ENCODE peak calls at places on chromosomes 13 and 19, in four cellular contexts. M is AG10803, E is pancreas, F is PC-3. X is an unnamed sample.

GRCh38 chr13:30639671-30640070 is 22.0 kb downstream of the USPL1 start:
- DNase-seq in M (peak; percentile 17), E (no peak), F (no peak), X (no peak)

GRCh38 chr19:40556953-40557530 is 19.6 kb upstream of the SHKBP1 start:
- DNase-seq in M (no peak), E (no peak), F (no peak), X (no peak)

GRCh38 chr19:4972509-4973230 is 3.8 kb downstream of the KDM4B start:
- DNase-seq in M (peak; percentile 69), E (no peak), F (peak; percentile 91), X (peak; percentile 74)

GRCh38 chr19:29535432-29535831 is 9.6 kb downstream of the VSTM2B start:
- DNase-seq in F (no peak), M (no peak), E (peak; percentile 32), X (no peak)

GRCh38 chr13:50707533-50708096 is 135.9 kb downstream of the DLEU7 start:
- DNase-seq in M (no peak), F (no peak), E (no peak), X (no peak)

GRCh38 chr19:55702131-55702627 is 27.2 kb downstream of the EPN1 start:
- DNase-seq in M (no peak), E (no peak), F (no peak), X (no peak)

GRCh38 chr19:14300281-14300680 is 81.0 kb upstream of the ADGRE5 start:
- DNase-seq in M (no peak), E (no peak), F (no peak), X (peak; percentile 13)

GRCh38 chr13:111267205-111267604 is 53.2 kb upstream of the TEX29 start:
- DNase-seq in M (no peak), E (no peak), F (no peak), X (no peak)

GRCh38 chr13:96925869-96926628 is 68.2 kb downstream of the OXGR1 start:
- DNase-seq in F (peak; percentile 37), E (no peak), M (no peak), X (no peak)

GRCh38 chr13:26585136-26585535 is 27.7 kb downstream of the WASF3 start:
- DNase-seq in E (no peak), M (peak; percentile 41), F (no peak), X (no peak)

DNA sequence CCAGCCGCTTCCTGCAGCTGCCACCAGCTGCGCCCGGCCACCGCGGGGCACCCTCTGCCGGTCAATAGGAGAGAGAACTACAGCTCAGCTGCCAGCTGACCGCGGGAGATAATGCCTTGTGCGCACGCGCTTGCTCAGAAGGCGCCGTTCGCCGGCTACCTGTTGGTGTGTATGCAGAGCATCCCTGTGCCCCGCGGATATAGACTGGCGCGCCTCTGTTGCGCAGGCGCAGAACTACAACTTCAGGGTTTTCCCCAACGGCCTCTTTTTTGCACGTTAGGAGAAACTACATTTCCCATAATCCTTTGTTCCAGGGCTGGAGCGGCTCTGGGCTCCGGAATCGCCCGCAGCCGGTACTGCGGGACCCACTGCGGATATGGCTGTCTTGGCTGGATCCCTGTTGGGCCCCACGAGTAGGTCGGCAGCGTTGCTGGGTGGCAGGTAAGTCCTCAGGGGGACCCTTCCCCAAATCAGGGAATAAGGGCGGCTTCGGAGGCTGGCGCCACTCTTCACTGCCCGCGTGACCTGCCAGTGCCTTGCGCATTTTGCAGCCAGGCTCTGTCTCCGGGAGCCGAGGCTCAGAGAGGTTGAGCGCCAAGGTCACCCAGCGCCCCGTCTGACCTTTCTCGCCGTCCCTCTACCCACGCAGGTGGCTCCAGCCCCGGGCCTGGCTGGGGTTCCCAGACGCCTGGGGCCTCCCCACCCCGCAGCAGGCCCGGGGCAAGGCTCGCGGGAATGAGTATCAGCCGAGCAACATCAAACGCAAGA is at the start of gene MRPL34:
- DNase-seq in F (peak; percentile 99), M (peak; percentile 99), E (peak; percentile 100), X (peak; percentile 100)
- TF ChIP-seq CTCF in F (peak; percentile 85), M (peak; percentile 67), E (peak; percentile 85), X (peak; percentile 62)

DNA sequence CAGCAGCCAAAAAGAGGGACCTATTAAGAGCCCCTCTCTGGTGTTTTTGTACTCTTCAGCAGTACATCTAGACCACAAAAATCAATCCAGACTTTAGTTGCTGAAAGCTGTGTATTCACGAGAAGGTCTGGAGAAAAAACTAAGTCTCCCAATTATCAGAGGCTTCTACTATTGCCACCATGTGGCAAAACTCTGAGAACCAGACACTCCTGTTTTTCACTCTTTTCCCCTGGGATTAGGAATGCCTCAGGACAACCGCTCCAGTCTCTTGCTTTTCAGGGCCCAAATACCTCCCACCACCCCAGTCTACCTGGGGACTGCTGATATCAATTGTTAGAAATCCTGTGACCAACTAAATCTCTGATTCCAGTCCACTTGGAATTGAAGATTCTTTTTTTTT is 30.1 kb upstream of the OBI1 start:
- DNase-seq in M (no peak), F (peak; percentile 12), E (no peak), X (no peak)
- TF ChIP-seq CTCF in M (no peak), F (peak; percentile 15), E (no peak), X (no peak)

DNA sequence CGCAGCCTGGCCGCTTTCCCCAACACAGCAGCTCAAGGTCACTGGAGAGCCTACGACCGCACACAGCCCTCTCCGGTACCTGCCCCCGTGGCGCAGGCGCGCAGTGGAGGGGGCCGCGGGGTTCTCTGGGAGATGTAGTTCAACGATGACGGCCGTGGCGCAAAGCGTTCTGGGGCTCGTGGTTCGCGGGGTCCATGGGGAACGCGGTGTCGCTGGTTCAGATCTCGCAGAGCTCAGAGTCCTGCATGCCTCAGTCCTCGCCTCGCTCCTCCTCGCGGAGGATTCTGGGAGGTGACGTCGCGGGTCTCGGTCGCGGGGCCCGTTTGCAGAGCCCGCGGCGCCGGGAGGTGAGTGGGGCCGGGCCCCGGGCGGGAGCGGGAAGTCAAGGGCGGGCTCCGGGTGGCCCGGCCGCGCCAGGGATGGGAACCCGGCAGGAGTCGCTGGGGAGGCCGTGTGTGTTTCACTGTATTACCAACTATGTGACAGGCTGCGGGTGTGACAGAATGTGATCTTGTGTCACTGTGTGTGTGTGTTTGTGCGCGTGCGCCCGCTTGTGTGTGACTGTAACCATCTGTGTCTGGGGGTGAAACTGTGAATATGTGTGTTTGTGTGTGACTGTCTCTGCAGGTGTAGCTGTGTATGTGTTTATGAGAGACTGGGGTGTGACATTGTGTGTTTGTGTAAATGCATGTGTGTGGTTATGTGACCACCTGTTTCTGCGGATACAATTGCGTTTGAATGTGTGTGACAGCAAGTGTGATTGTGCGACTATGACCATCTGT is at the start of gene ZNF527:
- DNase-seq in M (peak; percentile 95), F (peak; percentile 85), E (peak; percentile 99), X (peak; percentile 95)
- TF ChIP-seq CTCF in M (peak; percentile 14), F (no peak), E (no peak), X (no peak)

DNA sequence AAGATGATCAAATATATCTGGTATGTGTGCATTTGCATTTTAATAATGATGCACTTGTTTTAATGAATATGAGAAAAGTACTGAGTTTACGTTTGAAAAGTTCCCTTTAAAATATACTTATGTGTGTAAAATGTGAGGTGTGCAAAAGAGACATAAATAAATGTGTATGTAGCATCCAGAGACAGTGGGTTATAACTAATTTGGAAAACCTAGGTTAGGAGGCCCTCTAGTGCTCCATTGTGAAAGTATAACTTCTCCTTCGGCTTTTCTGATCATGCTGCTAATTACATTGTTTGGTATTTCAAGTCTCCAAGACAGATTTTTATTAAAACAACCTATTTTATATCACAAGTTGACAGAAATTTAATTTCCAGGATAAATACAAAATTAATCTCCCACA is 30.1 kb downstream of the SCEL start:
- DNase-seq in E (no peak), F (peak; percentile 66), M (peak; percentile 27), X (peak; percentile 62)
- TF ChIP-seq CTCF in E (no peak), F (peak; percentile 73), M (peak; percentile 62), X (peak; percentile 69)

GRCh38 chr13:21670006-21670882 is 629 bp upstream of the FGF9 start:
- DNase-seq in E (peak; percentile 80), F (no peak), M (peak; percentile 38), X (peak; percentile 51)
- TF ChIP-seq CTCF in E (no peak), F (no peak), M (no peak), X (no peak)

DNA sequence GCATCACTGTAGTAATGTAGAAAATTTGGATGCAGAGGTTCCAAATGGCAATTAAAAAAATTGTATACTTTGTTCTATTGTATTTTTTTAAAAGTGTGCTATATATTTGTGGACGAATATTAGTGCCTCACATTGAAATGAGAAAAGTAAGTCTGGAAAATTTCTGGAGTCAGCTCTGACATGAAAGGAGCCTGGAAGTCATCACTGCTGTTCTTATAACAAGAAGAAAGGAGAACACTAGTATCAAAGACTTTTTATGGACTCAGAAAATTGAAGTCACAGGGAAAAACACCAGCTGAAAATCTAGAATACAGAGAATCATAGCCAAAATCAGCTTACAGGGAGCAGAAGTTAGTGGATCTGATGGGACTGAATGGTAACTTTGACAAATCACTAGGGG is 1450.7 kb upstream of the SPRY2 start:
- DNase-seq in M (no peak), E (no peak), F (no peak), X (no peak)
- TF ChIP-seq CTCF in M (no peak), E (no peak), F (no peak), X (no peak)

X was measured in MCF 10A.